ENCODE peak calls at places on chromosomes 13 and 19, in seven cellular contexts. One of them, this sample, is unnamed.
A peak's percentile ranks its signal among the peaks of the same experiment; 100 is the strongest.

GRCh38 chr19:44605547-44605946 is 7.8 kb upstream of the IGSF23 start:
- DNase-seq in CD8-positive, alpha-beta T cell: no peak
- DNase-seq in Caki2: no peak
- DNase-seq in activated CD4-positive, alpha-beta T cell treated with anti-CD3 and anti-CD28 coated beads, Interleukin-2, amount 10 ng/mL, durations not matched to agents 7 days and 5 days: no peak
- DNase-seq in NCI-H1092: no peak
- DNase-seq in heart left ventricle: no peak
- DNase-seq in tibial artery: no peak
- DNase-seq in this sample: no peak

GRCh38 chr19:12994701-12995595 is at the start of gene NFIX:
- DNase-seq in tibial artery: peak; percentile 66
- DNase-seq in activated CD4-positive, alpha-beta T cell treated with anti-CD3 and anti-CD28 coated beads, Interleukin-2, amount 10 ng/mL, durations not matched to agents 7 days and 5 days: peak; percentile 69
- DNase-seq in NCI-H1092: no peak
- DNase-seq in Caki2: peak; percentile 33
- DNase-seq in heart left ventricle: peak; percentile 82
- DNase-seq in CD8-positive, alpha-beta T cell: no peak
- DNase-seq in this sample: peak; percentile 84

GRCh38 chr13:106357198-106357597 is 178.3 kb downstream of the EFNB2 start:
- DNase-seq in CD8-positive, alpha-beta T cell: no peak
- DNase-seq in NCI-H1092: no peak
- DNase-seq in heart left ventricle: no peak
- DNase-seq in activated CD4-positive, alpha-beta T cell treated with anti-CD3 and anti-CD28 coated beads, Interleukin-2, amount 10 ng/mL, durations not matched to agents 7 days and 5 days: no peak
- DNase-seq in Caki2: no peak
- DNase-seq in tibial artery: no peak
- DNase-seq in this sample: peak; percentile 45

GRCh38 chr19:48095637-48096175 is 14.9 kb downstream of the PLA2G4C start:
- DNase-seq in NCI-H1092: no peak
- DNase-seq in Caki2: no peak
- DNase-seq in heart left ventricle: no peak
- DNase-seq in tibial artery: no peak
- DNase-seq in activated CD4-positive, alpha-beta T cell treated with anti-CD3 and anti-CD28 coated beads, Interleukin-2, amount 10 ng/mL, durations not matched to agents 7 days and 5 days: no peak
- DNase-seq in CD8-positive, alpha-beta T cell: no peak
- DNase-seq in this sample: no peak

GRCh38 chr13:27371932-27372331 is 52.5 kb upstream of the GTF3A start:
- DNase-seq in Caki2: no peak
- DNase-seq in activated CD4-positive, alpha-beta T cell treated with anti-CD3 and anti-CD28 coated beads, Interleukin-2, amount 10 ng/mL, durations not matched to agents 7 days and 5 days: no peak
- DNase-seq in NCI-H1092: peak; percentile 31
- DNase-seq in heart left ventricle: no peak
- DNase-seq in CD8-positive, alpha-beta T cell: no peak
- DNase-seq in tibial artery: no peak
- DNase-seq in this sample: no peak

GRCh38 chr19:1408300-1409203 is 1.2 kb downstream of the DAZAP1 start:
- DNase-seq in tibial artery: peak; percentile 49
- DNase-seq in NCI-H1092: no peak
- DNase-seq in heart left ventricle: peak; percentile 60
- DNase-seq in Caki2: no peak
- DNase-seq in CD8-positive, alpha-beta T cell: peak; percentile 40
- DNase-seq in activated CD4-positive, alpha-beta T cell treated with anti-CD3 and anti-CD28 coated beads, Interleukin-2, amount 10 ng/mL, durations not matched to agents 7 days and 5 days: peak; percentile 65
- DNase-seq in this sample: peak; percentile 55

GRCh38 chr19:56189785-56190184 is 7.8 kb downstream of the ZSCAN5B start:
- DNase-seq in heart left ventricle: no peak
- DNase-seq in tibial artery: no peak
- DNase-seq in activated CD4-positive, alpha-beta T cell treated with anti-CD3 and anti-CD28 coated beads, Interleukin-2, amount 10 ng/mL, durations not matched to agents 7 days and 5 days: no peak
- DNase-seq in Caki2: no peak
- DNase-seq in CD8-positive, alpha-beta T cell: no peak
- DNase-seq in NCI-H1092: no peak
- DNase-seq in this sample: no peak

GRCh38 chr13:113083402-113084061 is 22.1 kb upstream of the F7 start:
- DNase-seq in activated CD4-positive, alpha-beta T cell treated with anti-CD3 and anti-CD28 coated beads, Interleukin-2, amount 10 ng/mL, durations not matched to agents 7 days and 5 days: no peak
- DNase-seq in CD8-positive, alpha-beta T cell: no peak
- DNase-seq in tibial artery: no peak
- DNase-seq in NCI-H1092: peak; percentile 82
- DNase-seq in heart left ventricle: peak; percentile 64
- DNase-seq in Caki2: no peak
- DNase-seq in this sample: peak; percentile 45

GRCh38 chr19:4297901-4298771 is 4.1 kb downstream of the TMIGD2 start:
- DNase-seq in tibial artery: no peak
- DNase-seq in NCI-H1092: no peak
- DNase-seq in activated CD4-positive, alpha-beta T cell treated with anti-CD3 and anti-CD28 coated beads, Interleukin-2, amount 10 ng/mL, durations not matched to agents 7 days and 5 days: no peak
- DNase-seq in CD8-positive, alpha-beta T cell: no peak
- DNase-seq in heart left ventricle: no peak
- DNase-seq in Caki2: no peak
- DNase-seq in this sample: no peak

GRCh38 chr19:50580970-50581636 is 12.9 kb upstream of the LRRC4B start:
- DNase-seq in CD8-positive, alpha-beta T cell: no peak
- DNase-seq in NCI-H1092: no peak
- DNase-seq in tibial artery: no peak
- DNase-seq in heart left ventricle: no peak
- DNase-seq in Caki2: peak; percentile 93
- DNase-seq in activated CD4-positive, alpha-beta T cell treated with anti-CD3 and anti-CD28 coated beads, Interleukin-2, amount 10 ng/mL, durations not matched to agents 7 days and 5 days: no peak
- DNase-seq in this sample: no peak

GRCh38 chr13:114131581-114132418 is 623 bp downstream of the RASA3 start:
- DNase-seq in CD8-positive, alpha-beta T cell: no peak
- DNase-seq in NCI-H1092: no peak
- DNase-seq in tibial artery: no peak
- DNase-seq in heart left ventricle: no peak
- DNase-seq in activated CD4-positive, alpha-beta T cell treated with anti-CD3 and anti-CD28 coated beads, Interleukin-2, amount 10 ng/mL, durations not matched to agents 7 days and 5 days: no peak
- DNase-seq in Caki2: no peak
- DNase-seq in this sample: no peak

GRCh38 chr19:3668331-3669133 is 31.7 kb downstream of the PIP5K1C start:
- DNase-seq in Caki2: no peak
- DNase-seq in NCI-H1092: no peak
- DNase-seq in tibial artery: no peak
- DNase-seq in heart left ventricle: no peak
- DNase-seq in activated CD4-positive, alpha-beta T cell treated with anti-CD3 and anti-CD28 coated beads, Interleukin-2, amount 10 ng/mL, durations not matched to agents 7 days and 5 days: no peak
- DNase-seq in CD8-positive, alpha-beta T cell: no peak
- DNase-seq in this sample: no peak

GRCh38 chr19:46067691-46068090 is 26.9 kb upstream of the IGFL4 start:
- DNase-seq in CD8-positive, alpha-beta T cell: no peak
- DNase-seq in activated CD4-positive, alpha-beta T cell treated with anti-CD3 and anti-CD28 coated beads, Interleukin-2, amount 10 ng/mL, durations not matched to agents 7 days and 5 days: no peak
- DNase-seq in tibial artery: no peak
- DNase-seq in heart left ventricle: no peak
- DNase-seq in Caki2: no peak
- DNase-seq in NCI-H1092: no peak
- DNase-seq in this sample: no peak

GRCh38 chr13:35716186-35716585 is 239.7 kb upstream of the MAB21L1 start:
- DNase-seq in tibial artery: no peak
- DNase-seq in NCI-H1092: no peak
- DNase-seq in heart left ventricle: no peak
- DNase-seq in Caki2: peak; percentile 37
- DNase-seq in CD8-positive, alpha-beta T cell: no peak
- DNase-seq in activated CD4-positive, alpha-beta T cell treated with anti-CD3 and anti-CD28 coated beads, Interleukin-2, amount 10 ng/mL, durations not matched to agents 7 days and 5 days: no peak
- DNase-seq in this sample: peak; percentile 60

GRCh38 chr19:37966211-37967072 is 59.4 kb downstream of the SIPA1L3 start:
- DNase-seq in activated CD4-positive, alpha-beta T cell treated with anti-CD3 and anti-CD28 coated beads, Interleukin-2, amount 10 ng/mL, durations not matched to agents 7 days and 5 days: no peak
- DNase-seq in tibial artery: no peak
- DNase-seq in Caki2: no peak
- DNase-seq in CD8-positive, alpha-beta T cell: no peak
- DNase-seq in heart left ventricle: no peak
- DNase-seq in NCI-H1092: no peak
- DNase-seq in this sample: no peak

GRCh38 chr13:40993119-40993518 is 26.0 kb downstream of the ELF1 start:
- DNase-seq in heart left ventricle: no peak
- DNase-seq in NCI-H1092: peak; percentile 20
- DNase-seq in Caki2: no peak
- DNase-seq in tibial artery: no peak
- DNase-seq in activated CD4-positive, alpha-beta T cell treated with anti-CD3 and anti-CD28 coated beads, Interleukin-2, amount 10 ng/mL, durations not matched to agents 7 days and 5 days: no peak
- DNase-seq in CD8-positive, alpha-beta T cell: no peak
- DNase-seq in this sample: no peak

GRCh38 chr13:59906413-59907027 is 257.2 kb downstream of the DIAPH3 start:
- DNase-seq in CD8-positive, alpha-beta T cell: no peak
- DNase-seq in heart left ventricle: no peak
- DNase-seq in NCI-H1092: no peak
- DNase-seq in tibial artery: no peak
- DNase-seq in activated CD4-positive, alpha-beta T cell treated with anti-CD3 and anti-CD28 coated beads, Interleukin-2, amount 10 ng/mL, durations not matched to agents 7 days and 5 days: peak; percentile 7
- DNase-seq in Caki2: no peak
- DNase-seq in this sample: peak; percentile 33

GRCh38 chr13:50993908-50994307 is 84.3 kb downstream of the RNASEH2B start:
- DNase-seq in activated CD4-positive, alpha-beta T cell treated with anti-CD3 and anti-CD28 coated beads, Interleukin-2, amount 10 ng/mL, durations not matched to agents 7 days and 5 days: no peak
- DNase-seq in NCI-H1092: no peak
- DNase-seq in CD8-positive, alpha-beta T cell: no peak
- DNase-seq in heart left ventricle: no peak
- DNase-seq in Caki2: no peak
- DNase-seq in tibial artery: no peak
- DNase-seq in this sample: no peak

This sample was measured in AG20443.